ENCODE peak calls at places on chromosomes 7 and 10, in five cellular contexts. H, D, J, A and F are unnamed samples.

GRCh38 chr7:100271716-100272537 is 35.6 kb upstream of the SPDYE3 start:
- DNase-seq in H (peak; percentile 83), D (peak; percentile 59), J (peak; percentile 92), A (peak; percentile 94), F (peak; percentile 96)

GRCh38 chr10:6567894-6568293 is 12.2 kb downstream of the PRKCQ start:
- DNase-seq in H (no peak), D (no peak), J (no peak), A (no peak), F (no peak)

GRCh38 chr10:29119374-29119773 is 169.5 kb upstream of the LYZL1 start:
- DNase-seq in H (peak; percentile 29), D (no peak), J (peak; percentile 46), A (peak; percentile 64), F (peak; percentile 78)

GRCh38 chr10:120131183-120131582 is 238.7 kb downstream of the SEC23IP start:
- DNase-seq in H (no peak), D (no peak), J (no peak), A (peak; percentile 29), F (peak; percentile 64)

GRCh38 chr10:22615819-22616499 is 98.4 kb downstream of the PIP4K2A start:
- DNase-seq in H (no peak), D (peak; percentile 35), J (peak; percentile 72), A (no peak), F (no peak)

GRCh38 chr10:101095550-101096213 is 33.9 kb downstream of the KAZALD1 start:
- DNase-seq in H (peak; percentile 94), D (peak; percentile 52), J (peak; percentile 66), A (peak; percentile 96), F (peak; percentile 85)

GRCh38 chr10:11403116-11403515 is 208.3 kb downstream of the USP6NL start:
- DNase-seq in H (no peak), D (no peak), J (no peak), A (no peak), F (no peak)

GRCh38 chr10:124296121-124296812 is 122.5 kb downstream of the OAT start:
- DNase-seq in H (no peak), D (no peak), J (no peak), A (no peak), F (no peak)

GRCh38 chr10:133474027-133474426 is 20.3 kb downstream of the SCART1 start:
- DNase-seq in H (no peak), D (no peak), J (no peak), A (no peak), F (no peak)

GRCh38 chr10:118148245-118148644 is 101.5 kb upstream of the RAB11FIP2 start:
- DNase-seq in H (no peak), D (no peak), J (no peak), A (no peak), F (no peak)

GRCh38 chr7:158094671-158095256 is 492.9 kb downstream of the PTPRN2 start:
- DNase-seq in H (no peak), D (no peak), J (no peak), A (no peak), F (no peak)

GRCh38 chr7:67618569-67619543 is 622.2 kb downstream of the TYW1 start:
- DNase-seq in H (no peak), D (no peak), J (no peak), A (peak; percentile 13), F (peak; percentile 55)

GRCh38 chr7:52320610-52321009 is 714.8 kb upstream of the POM121L12 start:
- DNase-seq in H (no peak), D (no peak), J (no peak), A (no peak), F (no peak)

GRCh38 chr7:52323202-52323746 is 712.2 kb upstream of the POM121L12 start:
- DNase-seq in H (no peak), D (no peak), J (no peak), A (no peak), F (no peak)

DNA sequence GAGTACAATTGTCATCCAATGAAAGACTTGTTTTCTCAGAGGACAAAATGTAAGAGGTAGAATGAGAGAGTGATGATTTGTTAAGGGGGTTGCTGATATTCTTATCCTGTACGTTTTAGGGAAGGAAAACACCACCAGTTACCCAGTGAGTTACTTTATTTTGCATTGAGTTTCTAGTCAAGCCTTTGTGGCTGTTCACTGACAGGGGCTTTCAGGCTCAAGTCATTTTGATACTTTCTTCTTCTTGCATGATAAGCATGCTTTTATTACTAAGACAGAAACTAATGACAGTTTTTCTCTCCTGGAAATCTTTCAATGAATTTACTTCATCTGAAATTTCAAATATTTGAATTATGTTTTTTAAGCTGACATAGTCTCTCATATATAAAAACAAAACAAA is 710.2 kb upstream of the POM121L12 start:
- DNase-seq in H (no peak), D (no peak), J (no peak), A (no peak), F (no peak)
- TF ChIP-seq ZNF274 in H (no peak), D (no peak), J (no peak), A (no peak), F (no peak)

DNA sequence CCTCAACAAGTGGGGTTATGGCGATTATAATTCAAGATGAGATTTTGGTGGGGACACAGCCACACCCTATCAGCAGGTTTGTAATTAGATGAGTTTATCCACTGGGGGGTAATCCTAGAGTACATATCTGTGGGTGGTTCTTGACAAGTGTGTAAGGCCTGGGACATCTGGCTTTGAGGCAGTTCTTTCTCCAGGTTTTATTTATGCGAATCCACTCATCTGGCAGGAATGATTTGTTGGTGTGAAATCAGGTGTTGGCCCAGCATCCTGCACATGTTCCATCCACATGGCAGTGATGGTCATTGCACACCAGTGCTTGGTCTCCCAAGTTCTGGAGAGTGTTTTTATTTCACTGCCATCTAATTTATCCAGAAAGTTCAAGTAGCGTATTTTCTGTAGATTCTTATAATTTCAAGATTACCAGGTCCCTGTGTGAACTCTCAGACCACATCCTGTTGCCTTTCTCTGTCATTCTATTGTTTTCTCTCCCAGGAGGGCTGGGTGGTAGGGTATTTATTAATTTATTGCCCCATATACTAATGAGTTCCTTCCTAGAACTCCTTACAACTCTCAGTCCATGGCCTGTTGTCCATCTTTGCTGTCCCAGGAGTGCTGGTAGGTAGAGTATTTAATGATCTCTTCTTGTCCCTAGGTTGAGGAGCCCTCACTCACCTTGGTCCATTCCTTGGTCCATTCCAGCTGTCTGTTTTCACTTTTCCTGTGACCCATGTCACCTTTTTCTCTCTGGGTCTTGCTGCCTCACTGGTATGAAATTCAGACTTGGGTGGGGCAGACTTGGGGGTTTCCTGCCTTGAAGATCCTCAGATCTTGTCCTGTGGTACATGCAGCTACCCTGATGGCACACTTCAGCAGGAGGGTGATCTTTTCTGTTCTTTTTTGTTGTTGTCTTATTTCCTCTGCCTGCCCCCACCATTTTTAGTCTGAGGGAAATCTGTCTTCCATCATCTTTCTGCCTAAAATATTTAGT is 10.5 kb downstream of the RALA start:
- DNase-seq in H (no peak), D (no peak), J (no peak), A (no peak), F (no peak)
- TF ChIP-seq ZNF274 in H (no peak), D (no peak), J (no peak), A (no peak), F (no peak)

GRCh38 chr10:87674963-87675362 is 15.3 kb downstream of the PAPSS2 start:
- DNase-seq in H (no peak), D (no peak), J (no peak), A (no peak), F (no peak)
- TF ChIP-seq ZNF274 in H (no peak), D (no peak), J (no peak), A (no peak), F (no peak)

DNA sequence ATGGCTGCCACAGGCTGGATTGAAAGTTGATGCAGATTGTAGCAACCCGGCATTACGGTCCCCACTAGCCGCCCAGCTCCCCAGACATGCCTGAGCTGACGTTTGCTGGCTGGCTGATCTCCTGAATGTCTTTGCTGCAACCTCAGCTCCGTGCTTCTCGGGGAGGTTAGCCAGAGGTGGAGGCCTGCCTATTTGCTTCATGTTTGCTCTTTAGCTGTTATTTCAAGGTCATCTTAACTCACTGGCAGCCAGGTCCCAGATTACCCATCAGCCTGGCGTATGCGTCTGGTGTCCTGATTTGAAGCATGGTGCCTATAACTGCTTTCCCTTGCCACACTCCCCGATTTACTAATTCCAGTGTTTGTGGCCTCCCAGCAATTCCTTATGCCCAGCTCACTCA is 69.8 kb upstream of the EXOC4 start:
- DNase-seq in H (no peak), D (no peak), J (no peak), A (no peak), F (no peak)
- TF ChIP-seq ZNF274 in H (no peak), D (no peak), J (no peak), A (no peak), F (no peak)

DNA sequence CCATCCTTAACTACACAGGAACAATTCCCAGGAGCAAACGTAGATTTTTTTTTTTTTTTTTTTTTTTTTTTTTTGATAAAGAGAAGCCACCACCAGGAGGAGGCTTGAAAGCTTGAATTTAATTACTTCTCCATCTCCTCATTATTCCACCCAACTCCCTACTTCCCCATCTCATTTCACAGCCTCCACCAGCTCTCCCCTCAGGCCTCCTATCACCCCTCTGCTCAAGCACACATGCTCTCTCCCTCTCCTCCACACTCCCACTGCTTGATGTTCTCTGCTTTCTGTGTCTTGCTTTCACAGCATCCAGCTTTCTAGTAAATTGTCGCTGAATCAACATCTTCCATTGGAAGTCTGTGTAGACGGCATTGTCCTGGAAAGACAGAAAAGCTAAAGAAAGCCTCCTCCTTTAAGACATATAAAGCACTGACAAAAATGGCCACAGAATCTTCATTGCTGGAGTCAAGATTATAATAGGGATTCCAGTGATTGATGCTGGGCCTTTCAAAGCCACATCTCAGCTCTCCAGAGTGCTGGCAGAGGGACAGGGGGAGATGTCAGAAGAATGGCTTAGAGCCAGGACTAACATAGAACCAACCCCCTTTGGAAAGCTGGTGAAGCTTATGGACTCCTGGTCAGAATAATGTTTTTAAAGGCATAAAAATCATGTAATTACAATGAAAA is 58.3 kb downstream of the DOCK4 start:
- DNase-seq in H (no peak), D (no peak), J (no peak), A (no peak), F (no peak)
- TF ChIP-seq ZNF274 in H (no peak), D (no peak), J (no peak), A (no peak), F (no peak)

DNA sequence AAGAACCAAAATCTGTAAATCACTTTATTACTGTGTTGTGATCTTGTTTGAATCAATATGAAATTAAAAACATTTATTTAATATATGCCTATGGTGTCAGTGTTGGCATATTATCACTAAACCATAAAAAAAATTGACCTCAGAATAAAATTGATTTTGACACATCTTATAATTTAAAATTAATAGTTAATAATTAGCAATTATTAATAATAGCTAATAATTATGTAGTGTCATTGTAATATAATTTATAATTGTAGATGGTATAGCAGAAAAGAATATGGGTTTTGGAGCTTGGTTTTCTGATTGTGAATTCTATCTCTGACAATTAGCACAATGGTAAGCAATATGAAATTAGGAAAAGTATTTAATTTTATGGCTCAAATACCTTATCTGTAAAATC is 89.4 kb upstream of the CNTNAP2 start:
- DNase-seq in H (no peak), D (no peak), J (no peak), A (no peak), F (no peak)
- TF ChIP-seq ZNF274 in H (no peak), D (no peak), J (no peak), A (no peak), F (no peak)

DNA sequence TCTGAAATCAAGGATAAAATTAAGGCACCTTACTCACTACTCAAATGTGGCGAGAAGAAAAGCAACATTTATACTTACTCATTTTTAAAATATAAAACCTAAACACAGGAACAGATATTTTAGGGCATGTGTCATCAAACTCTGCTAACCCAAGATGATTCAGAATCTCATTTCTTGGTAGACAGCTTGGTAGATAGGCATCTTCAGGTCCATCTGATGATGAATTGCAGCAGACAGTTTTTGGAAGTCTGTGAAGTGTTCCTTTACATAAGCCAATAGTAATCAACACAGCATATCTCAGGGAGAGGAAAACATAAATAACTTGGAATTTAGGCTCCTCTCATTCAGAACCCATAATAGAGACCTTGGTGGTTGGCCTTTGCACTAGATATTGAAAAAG is 3.4 kb downstream of the HIPK2 start:
- DNase-seq in H (no peak), D (no peak), J (no peak), A (no peak), F (no peak)
- TF ChIP-seq ZNF274 in H (no peak), D (no peak), J (no peak), A (no peak), F (no peak)